ENCODE peak calls at places on chromosomes 2 and 18, in nine cellular contexts. W is heart left ventricle, G is ascending aorta, A is SK-N-MC, I is A549, Y is GM23248, Q is skeletal muscle cell, M is kidney epithelial cell, X is AG09309. S is an unnamed sample.

GRCh38 chr18:6414118-6414722 is 491 bp downstream of the L3MBTL4 start:
- DNase-seq in M (no peak), Q (no peak), A (no peak), X (no peak), G (no peak), W (peak), Y (peak), I (no peak), S (peak)

GRCh38 chr2:7913956-7914355 is 767.9 kb upstream of the ID2 start:
- DNase-seq in Y (no peak), Q (no peak), I (no peak), X (no peak), G (no peak), A (no peak), W (no peak), M (no peak), S (no peak)

GRCh38 chr2:44804406-44805235 is 136.9 kb upstream of the SIX3 start:
- DNase-seq in W (no peak), I (no peak), M (no peak), Y (no peak), G (no peak), X (no peak), Q (no peak), A (no peak), S (no peak)

GRCh38 chr18:4547126-4547525 is 92.0 kb upstream of the DLGAP1 start:
- DNase-seq in I (no peak), M (no peak), A (no peak), W (no peak), X (no peak), Q (no peak), G (no peak), Y (no peak), S (no peak)

GRCh38 chr2:126634273-126634861 is 21.6 kb upstream of the GYPC start:
- DNase-seq in A (no peak), M (no peak), Y (peak), W (no peak), Q (no peak), X (no peak), I (no peak), G (no peak), S (no peak)

GRCh38 chr2:231640646-231641111 is 48.0 kb downstream of the TEX44 start:
- DNase-seq in Q (no peak), G (peak), M (no peak), Y (peak), I (peak), W (peak), A (no peak), X (no peak), S (peak)

GRCh38 chr18:20971886-20972267 is 139.7 kb downstream of the ROCK1 start:
- DNase-seq in Q (no peak), A (no peak), X (no peak), G (no peak), W (no peak), M (no peak), I (peak), Y (peak), S (no peak)

GRCh38 chr2:229287836-229288235 is 16.7 kb upstream of the PID1 start:
- DNase-seq in I (no peak), M (no peak), X (no peak), A (no peak), Q (no peak), W (no peak), Y (no peak), G (no peak), S (no peak)

GRCh38 chr2:101778102-101778501 is 80.6 kb downstream of the MAP4K4 start:
- DNase-seq in X (no peak), M (no peak), I (no peak), Y (no peak), Q (no peak), W (no peak), A (no peak), G (no peak), S (no peak)

GRCh38 chr2:68643011-68643873 is at the start of gene PROKR1:
- DNase-seq in G (no peak), I (peak), W (peak), Q (no peak), X (no peak), M (no peak), Y (peak), A (no peak), S (no peak)

GRCh38 chr2:28766070-28766469 is 14.4 kb downstream of the PPP1CB start:
- DNase-seq in Y (no peak), Q (no peak), X (no peak), W (no peak), M (no peak), I (no peak), A (no peak), G (no peak), S (no peak)
- H3K4me3 ChIP-seq in Y (no peak), Q (no peak), X (no peak), W (no peak), M (no peak), I (no peak), A (no peak), G (peak), S (no peak)

GRCh38 chr2:222423632-222424280 is 587 bp upstream of the SGPP2 start:
- DNase-seq in M (peak), A (no peak), I (no peak), Q (no peak), X (no peak), G (no peak), W (no peak), Y (no peak), S (no peak)
- H3K4me3 ChIP-seq in M (peak), A (no peak), I (peak), Q (no peak), X (no peak), G (peak), W (peak), Y (no peak), S (no peak)

GRCh38 chr2:218642786-218643185 is 16.6 kb downstream of the ZNF142 start:
- DNase-seq in I (no peak), Y (no peak), Q (no peak), M (no peak), W (no peak), A (no peak), X (no peak), G (no peak), S (no peak)

GRCh38 chr2:218645126-218645525 is 14.3 kb downstream of the ZNF142 start:
- DNase-seq in Y (peak), Q (peak), I (no peak), A (no peak), W (no peak), M (peak), G (no peak), X (no peak), S (no peak)

GRCh38 chr2:218644721-218645120 is 14.7 kb downstream of the ZNF142 start:
- DNase-seq in G (no peak), X (no peak), A (no peak), M (no peak), W (no peak), Y (no peak), I (no peak), Q (no peak), S (no peak)

GRCh38 chr2:218643751-218644310 is 15.6 kb downstream of the ZNF142 start:
- DNase-seq in M (no peak), X (no peak), Q (no peak), A (no peak), G (no peak), W (no peak), I (no peak), Y (no peak), S (no peak)

GRCh38 chr2:218648473-218649100 is 10.8 kb downstream of the ZNF142 start:
- DNase-seq in Y (peak), X (no peak), I (peak), A (no peak), W (no peak), Q (no peak), M (no peak), G (no peak), S (peak)
- H3K4me3 ChIP-seq in Y (no peak), X (no peak), I (no peak), A (no peak), W (no peak), Q (no peak), M (no peak), G (no peak), S (no peak)

GRCh38 chr2:28150994-28151393 is 241.7 kb upstream of the FOSL2 start:
- DNase-seq in G (no peak), Y (no peak), X (no peak), A (no peak), W (no peak), M (no peak), Q (no peak), I (no peak), S (no peak)

GRCh38 chr2:28155071-28155470 is 237.6 kb upstream of the FOSL2 start:
- DNase-seq in W (no peak), A (no peak), Q (no peak), X (no peak), G (no peak), I (no peak), M (no peak), Y (no peak), S (no peak)

GRCh38 chr2:28152585-28153284 is 239.9 kb upstream of the FOSL2 start:
- DNase-seq in W (no peak), X (no peak), M (peak), A (no peak), G (no peak), Y (peak), Q (peak), I (no peak), S (no peak)

GRCh38 chr2:28155627-28156026 is 237.0 kb upstream of the FOSL2 start:
- DNase-seq in Q (no peak), M (no peak), X (no peak), G (no peak), A (no peak), W (no peak), Y (no peak), I (peak), S (no peak)

DNA sequence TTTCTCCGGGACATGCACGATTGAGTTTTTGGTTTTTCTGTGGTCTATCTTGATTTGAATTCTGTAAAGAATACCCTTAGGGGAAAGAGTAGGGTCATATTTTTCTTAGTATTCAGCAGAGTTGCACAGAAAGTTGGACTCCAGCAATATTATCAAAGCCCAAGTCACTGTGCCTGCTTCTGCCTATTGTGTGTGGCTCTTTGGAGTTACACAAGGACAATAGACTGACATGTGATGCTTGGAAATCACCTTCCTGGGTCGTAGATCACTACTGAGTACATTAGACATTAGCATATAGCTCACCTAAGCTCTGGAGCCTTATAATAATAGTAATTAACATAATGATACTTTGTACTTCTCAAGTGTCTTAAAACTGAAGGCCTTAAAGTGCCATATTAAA is 238.8 kb upstream of the FOSL2 start:
- DNase-seq in W (no peak), M (no peak), A (no peak), G (no peak), Q (no peak), Y (no peak), I (no peak), X (no peak), S (no peak)
- H3K4me3 ChIP-seq in W (no peak), M (no peak), A (no peak), G (no peak), Q (no peak), Y (no peak), I (no peak), X (no peak), S (no peak)

GRCh38 chr18:48563027-48563426 is 24.2 kb downstream of the CTIF start:
- DNase-seq in W (no peak), M (peak), A (no peak), G (no peak), Q (peak), I (peak), Y (peak), X (peak), S (no peak)

GRCh38 chr18:48562075-48562474 is 23.2 kb downstream of the CTIF start:
- DNase-seq in M (no peak), Y (no peak), G (no peak), W (no peak), I (no peak), A (no peak), X (no peak), Q (no peak), S (no peak)

GRCh38 chr18:48564139-48564538 is 25.3 kb downstream of the CTIF start:
- DNase-seq in A (no peak), I (no peak), Y (no peak), M (no peak), W (no peak), Q (no peak), X (no peak), G (no peak), S (no peak)

GRCh38 chr18:48565105-48565504 is 26.3 kb downstream of the CTIF start:
- DNase-seq in Y (no peak), X (no peak), M (no peak), Q (no peak), W (peak), G (no peak), A (no peak), I (no peak), S (no peak)

DNA sequence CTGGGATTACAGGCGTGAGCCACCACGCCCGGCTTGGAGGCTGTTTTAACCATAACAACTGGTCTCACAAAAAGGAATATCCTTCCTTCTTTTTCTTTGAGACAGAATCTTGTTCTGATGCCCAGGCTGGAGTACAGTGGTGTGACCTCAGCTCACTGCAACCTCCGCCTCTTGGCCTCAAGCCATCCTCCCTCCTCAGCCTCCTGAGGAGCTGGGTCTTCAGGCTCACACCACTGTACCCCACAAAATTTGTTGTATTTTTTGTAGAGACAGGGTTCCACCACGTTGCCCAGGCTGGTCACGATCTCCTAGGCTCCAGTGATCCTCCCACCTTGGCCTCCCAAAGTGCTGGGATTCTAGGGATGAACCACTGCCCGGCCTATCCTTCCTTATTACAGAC is 21.7 kb downstream of the CTIF start:
- DNase-seq in W (no peak), X (no peak), I (no peak), A (no peak), Y (no peak), Q (no peak), M (no peak), G (no peak), S (no peak)
- H3K4me3 ChIP-seq in W (no peak), X (no peak), I (no peak), A (no peak), Y (no peak), Q (no peak), M (no peak), G (no peak), S (no peak)